ENCODE peak calls at places on chromosomes 16 and 17, in six cellular contexts. A, F, X, H, N and S are unnamed samples.

GRCh38 chr17:79072544-79072943 is 2.1 kb upstream of the ENGASE start:
- DNase-seq in X (no peak), H (no peak), F (no peak), N (no peak), A (no peak), S (no peak)

GRCh38 chr16:19913306-19913717 is 28.7 kb upstream of the GPRC5B start:
- DNase-seq in F (no peak), N (no peak), A (peak), X (no peak), H (no peak), S (peak)

GRCh38 chr16:80806957-80807356 is 2.6 kb upstream of the CDYL2 start:
- DNase-seq in N (no peak), A (peak), X (peak), H (peak), F (peak), S (peak)

GRCh38 chr17:38705523-38705802 is 390 bp downstream of the MLLT6 start:
- DNase-seq in F (no peak), X (no peak), N (no peak), A (no peak), H (no peak), S (no peak)

GRCh38 chr17:40323731-40324650 is 15.0 kb downstream of the RARA start:
- DNase-seq in H (no peak), F (peak), A (peak), N (no peak), X (peak), S (peak)

GRCh38 chr17:39814497-39814896 is 49.6 kb downstream of the IKZF3 start:
- DNase-seq in N (no peak), H (no peak), F (no peak), X (no peak), A (no peak), S (no peak)

GRCh38 chr16:24853830-24854229 is 8.1 kb downstream of the SLC5A11 start:
- DNase-seq in N (no peak), X (no peak), F (no peak), H (no peak), A (peak), S (peak)

GRCh38 chr16:17213025-17213424 is 257.7 kb downstream of the XYLT1 start:
- DNase-seq in H (no peak), A (no peak), X (no peak), F (no peak), N (no peak), S (no peak)

GRCh38 chr17:149231-149630 is 11.9 kb downstream of the SCGB1C2 start:
- DNase-seq in F (no peak), H (no peak), N (no peak), X (no peak), A (no peak), S (no peak)

GRCh38 chr16:83698964-83699363 is 108.8 kb upstream of the HSBP1 start:
- DNase-seq in X (no peak), H (no peak), F (no peak), A (no peak), N (no peak), S (no peak)

GRCh38 chr16:89925596-89926079 is 2.5 kb downstream of the TUBB3 start:
- DNase-seq in F (no peak), A (no peak), X (no peak), N (peak), H (no peak), S (no peak)

GRCh38 chr16:83925095-83925905 is 26.4 kb downstream of the MLYCD start:
- DNase-seq in F (no peak), A (no peak), N (no peak), X (no peak), H (no peak), S (no peak)